ENCODE peak calls at places on chromosomes 12 and 14, in eight cellular contexts. Z is T-helper 22 cell, L is NCI-H82, Q is NCI-H2081, B is T47D, T is posterior cingulate gyrus, E is GM23248, J is hippocampal formation. O is an unnamed sample.

GRCh38 chr14:105384605-105385321 is 13.6 kb upstream of the TEX22 start:
- DNase-seq in L (no peak), Z (no peak), E (no peak), J (no peak), T (no peak), Q (no peak), B (no peak), O (no peak)

GRCh38 chr12:63862187-63863107 is 17.9 kb downstream of the SRGAP1 start:
- DNase-seq in Z (no peak), T (no peak), L (no peak), Q (no peak), J (no peak), B (peak; percentile 96), E (peak; percentile 67), O (no peak)

GRCh38 chr12:131912526-131913274 is 16.4 kb upstream of the PUS1 start:
- DNase-seq in J (no peak), B (no peak), Z (no peak), L (peak; percentile 24), Q (peak; percentile 24), E (peak; percentile 93), T (peak; percentile 41), O (peak; percentile 85)

GRCh38 chr12:45696049-45696448 is 33.5 kb upstream of the ARID2 start:
- DNase-seq in B (no peak), L (no peak), T (no peak), Q (no peak), J (no peak), Z (no peak), E (no peak), O (no peak)

GRCh38 chr12:98901189-98901588 is 256.1 kb downstream of the APAF1 start:
- DNase-seq in B (peak; percentile 50), E (peak; percentile 8), Z (no peak), Q (no peak), L (no peak), T (no peak), J (no peak), O (no peak)

GRCh38 chr14:94673071-94673470 is 60.9 kb downstream of the SERPINA3 start:
- DNase-seq in T (no peak), B (no peak), L (no peak), Z (no peak), Q (no peak), E (no peak), J (no peak), O (no peak)

GRCh38 chr14:41806355-41806975 is 199.8 kb downstream of the LRFN5 start:
- DNase-seq in Q (no peak), T (no peak), J (no peak), Z (no peak), B (no peak), L (no peak), E (no peak), O (no peak)

GRCh38 chr12:102216086-102216691 is 18.6 kb upstream of the PMCH start:
- DNase-seq in B (no peak), Q (no peak), E (peak; percentile 59), J (no peak), T (no peak), Z (no peak), L (no peak), O (peak; percentile 83)

GRCh38 chr14:43651896-43652295 is 855.2 kb downstream of the FSCB start:
- DNase-seq in L (no peak), Q (no peak), Z (no peak), B (peak; percentile 55), T (no peak), J (no peak), E (no peak), O (no peak)

GRCh38 chr12:58067610-58068387 is 126.4 kb downstream of the ATP23 start:
- DNase-seq in B (peak; percentile 84), T (no peak), E (peak; percentile 91), Q (no peak), L (no peak), Z (no peak), J (no peak), O (peak; percentile 57)

GRCh38 chr12:27824126-27824842 is 44.2 kb upstream of the MANSC4 start:
- DNase-seq in J (no peak), L (no peak), E (no peak), Q (no peak), B (no peak), Z (no peak), T (no peak), O (no peak)

GRCh38 chr14:103561381-103562134 is 899 bp downstream of the BAG5 start:
- DNase-seq in B (peak; percentile 55), E (peak; percentile 86), Q (no peak), T (no peak), L (peak; percentile 22), J (no peak), Z (peak; percentile 16), O (peak; percentile 49)